ENCODE peak calls at places on chromosomes 13 and 19, in seven cellular contexts. H is mesendoderm, I is RWPE2, O is adrenal gland, A is heart right ventricle, M is mucosa of descending colon, Q is BJ. S is an unnamed sample.

GRCh38 chr13:51797664-51798488 is 6.1 kb downstream of the DHRS12 start:
- DNase-seq in A (no peak), O (peak; percentile 52), H (peak; percentile 94), M (no peak), Q (no peak), I (no peak), S (no peak)

GRCh38 chr13:101611491-101612475 is 159.3 kb downstream of the ITGBL1 start:
- DNase-seq in M (no peak), Q (no peak), I (no peak), H (no peak), A (no peak), O (no peak), S (no peak)

GRCh38 chr13:71460179-71460578 is 406.8 kb downstream of the DACH1 start:
- DNase-seq in O (no peak), A (no peak), M (no peak), I (no peak), Q (no peak), H (no peak), S (no peak)

GRCh38 chr19:17469092-17469370 is 1.3 kb upstream of the SLC27A1 start:
- DNase-seq in I (no peak), M (no peak), A (no peak), O (no peak), Q (no peak), H (no peak), S (no peak)

GRCh38 chr13:88339271-88339741 is 668.1 kb downstream of the SLITRK5 start:
- DNase-seq in A (no peak), O (no peak), H (peak; percentile 9), M (peak; percentile 55), I (no peak), Q (no peak), S (no peak)

GRCh38 chr19:11971045-11971444 is 6.2 kb downstream of the ZNF763 start:
- DNase-seq in M (no peak), Q (no peak), A (no peak), I (no peak), H (no peak), O (no peak), S (no peak)

GRCh38 chr13:112562786-112563383 is 25.1 kb downstream of the TUBGCP3 start:
- DNase-seq in O (no peak), M (no peak), H (no peak), Q (no peak), I (no peak), A (no peak), S (no peak)

GRCh38 chr19:18173572-18174294 is at the start of gene IFI30:
- DNase-seq in Q (no peak), H (peak; percentile 77), A (peak; percentile 65), M (peak; percentile 93), O (peak; percentile 88), I (no peak), S (no peak)

GRCh38 chr19:40646564-40647254 is 43.7 kb downstream of the NUMBL start:
- DNase-seq in Q (no peak), I (no peak), O (no peak), M (no peak), H (no peak), A (no peak), S (peak; percentile 1)

GRCh38 chr19:17654993-17655392 is 33.2 kb downstream of the UNC13A start:
- DNase-seq in I (no peak), O (no peak), H (no peak), Q (no peak), A (no peak), M (peak; percentile 62), S (no peak)

GRCh38 chr19:55319786-55320185 is 5.4 kb downstream of the TMEM150B start:
- DNase-seq in A (peak; percentile 44), Q (no peak), O (no peak), H (peak; percentile 90), I (no peak), M (no peak), S (no peak)

GRCh38 chr13:110396913-110397379 is 89.9 kb downstream of the COL4A2 start:
- DNase-seq in H (no peak), I (peak; percentile 84), O (peak; percentile 92), Q (peak; percentile 99), A (peak; percentile 83), M (peak; percentile 75), S (peak; percentile 90)

DNA sequence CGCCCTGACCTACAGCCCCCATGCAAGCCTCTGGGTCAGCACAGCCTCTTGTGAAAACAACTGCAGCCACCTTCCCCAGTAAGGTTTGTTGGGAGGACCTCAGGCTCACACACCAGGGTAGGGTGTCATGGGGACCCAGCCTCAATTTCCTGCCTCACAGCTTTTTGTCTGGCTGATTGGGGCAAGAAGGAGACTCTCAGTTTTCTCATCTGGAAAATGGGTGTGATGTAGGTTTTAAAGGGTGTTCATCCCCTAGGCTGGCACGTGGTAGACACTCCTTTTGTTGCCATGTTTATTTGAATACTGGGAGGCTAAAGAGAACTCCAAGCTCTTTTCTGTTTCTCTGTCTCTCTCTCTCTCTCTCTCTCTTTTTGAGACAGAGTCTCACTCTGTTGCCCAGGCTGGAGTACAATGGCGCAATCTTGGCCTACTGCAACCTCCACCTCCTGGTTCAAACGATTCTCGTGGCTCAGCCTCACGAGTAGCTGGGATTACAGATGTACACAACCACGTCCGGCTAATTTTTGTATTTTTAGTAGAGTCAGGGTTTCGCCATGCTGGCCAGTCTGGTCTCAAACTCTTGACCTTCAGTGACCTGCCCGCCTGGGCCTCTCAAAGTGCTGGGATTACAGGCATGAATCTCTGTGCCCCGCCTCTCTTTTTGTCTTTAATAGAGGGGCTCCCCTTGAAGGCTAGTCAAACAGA is 18.2 kb upstream of the PLAUR start:
- DNase-seq in Q (no peak), A (no peak), I (no peak), M (no peak), O (no peak), H (no peak), S (no peak)
- H3K4me3 ChIP-seq in Q (no peak overlapping the region), A (no peak overlapping the region), I (no peak overlapping the region), M (no peak overlapping the region), O (no peak overlapping the region), H (no peak overlapping the region), S (no peak overlapping the region)

DNA sequence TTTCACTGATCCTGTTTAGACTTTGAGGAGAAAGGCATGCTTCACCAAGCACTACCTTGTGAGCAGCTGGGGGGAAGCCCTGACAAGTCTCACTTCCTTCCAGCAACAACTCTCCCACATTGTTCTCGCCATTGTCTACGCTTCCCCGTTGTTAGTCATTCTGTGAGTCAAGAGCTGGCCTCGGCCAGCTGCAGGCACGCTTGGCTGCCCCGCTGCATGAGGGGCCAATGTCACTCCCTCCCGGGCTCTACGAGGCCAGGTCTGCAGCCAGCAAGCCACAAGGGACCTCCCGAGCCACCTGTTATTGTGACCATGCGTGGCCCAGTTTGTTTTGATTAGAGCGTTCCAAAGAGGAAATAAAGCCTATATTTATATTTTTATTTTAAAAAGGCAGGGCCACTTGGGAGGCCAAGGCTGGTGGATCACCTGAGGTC is 220.9 kb downstream of the FOXO1 start:
- DNase-seq in M (peak; percentile 82), H (peak; percentile 42), A (peak; percentile 72), Q (no peak), I (peak; percentile 76), O (peak; percentile 38), S (peak; percentile 97)
- H3K4me3 ChIP-seq in M (no peak overlapping the region), H (no peak overlapping the region), A (no peak overlapping the region), Q (no peak overlapping the region), I (no peak overlapping the region), O (no peak overlapping the region), S (no peak overlapping the region)

DNA sequence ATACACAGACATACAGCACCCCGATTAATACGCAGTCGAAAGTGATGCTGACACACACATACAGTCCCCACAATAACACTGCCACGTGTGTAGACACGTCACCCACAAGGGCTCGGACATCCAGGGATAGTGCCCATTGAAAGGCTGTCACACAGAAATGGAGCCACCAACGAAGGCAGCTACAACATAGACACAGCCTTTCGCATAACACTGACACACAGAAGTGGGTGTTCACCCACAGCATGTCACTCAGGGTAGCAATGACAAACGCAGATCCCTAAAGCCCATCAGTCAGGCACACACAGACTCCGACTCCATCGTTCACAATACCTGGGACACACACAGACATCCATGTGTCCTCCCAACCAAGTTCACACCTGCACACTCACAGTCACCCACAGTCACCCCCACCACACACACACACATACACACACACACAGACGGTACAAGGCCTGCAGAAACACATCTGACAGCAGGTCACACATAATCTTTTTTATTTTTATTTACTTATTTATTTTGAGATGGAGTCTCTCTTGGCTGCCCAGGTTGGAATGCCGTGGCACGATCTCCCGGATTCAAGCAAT is 10.4 kb upstream of the NANOS3 start:
- DNase-seq in H (no peak), Q (no peak), A (no peak), I (no peak), M (no peak), O (no peak), S (no peak)
- H3K4me3 ChIP-seq in H (no peak overlapping the region), Q (no peak overlapping the region), A (peak overlapping the region; percentile 56), I (peak overlapping the region; percentile 31), M (no peak overlapping the region), O (no peak overlapping the region), S (peak overlapping the region; percentile 60)

DNA sequence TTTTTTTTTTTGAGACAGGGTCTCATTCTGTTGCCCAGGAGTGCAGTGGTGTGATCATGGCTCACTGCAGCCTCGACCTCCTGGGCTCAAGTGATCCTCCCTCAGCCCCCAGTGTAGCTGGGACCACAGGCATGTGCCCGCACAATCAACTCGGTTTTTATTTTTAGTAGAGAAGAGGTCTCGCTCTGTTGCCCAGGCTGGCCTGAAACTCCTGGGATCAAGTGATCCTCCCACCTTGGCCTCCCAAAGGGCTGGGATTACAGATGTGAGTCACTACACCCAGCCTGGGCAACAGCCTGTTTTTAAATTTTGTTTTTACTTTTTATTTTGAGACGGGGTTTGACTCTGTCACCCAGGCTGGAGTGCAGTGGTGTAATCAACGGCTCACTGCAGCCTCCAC is 2.3 kb upstream of the KDM4B start:
- DNase-seq in I (no peak), O (no peak), A (no peak), H (no peak), M (no peak), Q (no peak), S (no peak)
- H3K4me3 ChIP-seq in I (no peak overlapping the region), O (no peak overlapping the region), A (no peak overlapping the region), H (no peak overlapping the region), M (no peak overlapping the region), Q (no peak overlapping the region), S (no peak overlapping the region)